ENCODE peak calls at places on chromosomes 3 and 15, in ten cellular contexts. Z is fibroblast of mammary gland, K is adrenal gland, M is lung, P is NB4, L is prostate gland, A is epithelial cell of esophagus, H is stomach, N is astrocyte of the spinal cord, O is cardiac fibroblast. T is an unnamed sample.

GRCh38 chr3:66409771-66410355 is 91.0 kb downstream of the LRIG1 start:
- DNase-seq in Z (no peak), K (no peak), M (no peak), P (no peak), L (no peak), A (no peak), H (no peak), N (no peak), O (no peak), T (no peak)

GRCh38 chr3:15284121-15284889 is 48.1 kb downstream of the SH3BP5 start:
- DNase-seq in Z (no peak), K (peak; percentile 86), M (no peak), P (peak; percentile 61), L (no peak), A (peak; percentile 33), H (no peak), N (no peak), O (peak; percentile 61), T (peak; percentile 40)

GRCh38 chr3:11306815-11307589 is 34.8 kb downstream of the ATG7 start:
- DNase-seq in Z (no peak), K (peak; percentile 39), M (no peak), P (peak; percentile 29), L (no peak), A (no peak), H (no peak), N (peak; percentile 37), O (peak; percentile 61), T (peak; percentile 58)

GRCh38 chr3:142866841-142867631 is 21.8 kb downstream of the PCOLCE2 start:
- DNase-seq in Z (no peak), K (no peak), M (no peak), P (peak; percentile 30), L (no peak), A (peak; percentile 93), H (peak; percentile 58), N (no peak), O (no peak), T (no peak)

GRCh38 chr3:4656059-4656458 is 162.9 kb downstream of the ITPR1 start:
- DNase-seq in Z (peak; percentile 76), K (peak; percentile 53), M (peak; percentile 49), P (peak; percentile 68), L (peak; percentile 46), A (peak; percentile 75), H (peak; percentile 69), N (peak; percentile 79), O (peak; percentile 83), T (peak; percentile 89)

GRCh38 chr3:40109641-40110490 is 199.6 kb upstream of the EIF1B start:
- DNase-seq in Z (peak; percentile 31), K (no peak), M (no peak), P (no peak), L (no peak), A (no peak), H (no peak), N (no peak), O (peak; percentile 19), T (no peak)

GRCh38 chr3:88057650-88058321 is 1.0 kb downstream of the CGGBP1 start:
- DNase-seq in Z (peak; percentile 36), K (no peak), M (no peak), P (no peak), L (no peak), A (peak; percentile 17), H (no peak), N (peak; percentile 50), O (peak; percentile 51), T (peak; percentile 46)

GRCh38 chr15:96337354-96337990 is 7.0 kb downstream of the NR2F2 start:
- DNase-seq in Z (peak; percentile 30), K (peak; percentile 28), M (no peak), P (no peak), L (no peak), A (no peak), H (no peak), N (peak; percentile 33), O (no peak), T (peak; percentile 33)

GRCh38 chr3:20197775-20198174 is 11.8 kb upstream of the SGO1 start:
- DNase-seq in Z (no peak), K (no peak), M (no peak), P (no peak), L (no peak), A (peak; percentile 58), H (no peak), N (no peak), O (no peak), T (no peak)

GRCh38 chr3:173398111-173398479 is 551 bp downstream of the NLGN1 start:
- DNase-seq in Z (peak; percentile 58), K (no peak), M (no peak), P (no peak), L (no peak), A (peak; percentile 16), H (no peak), N (no peak), O (peak; percentile 58), T (peak; percentile 60)

DNA sequence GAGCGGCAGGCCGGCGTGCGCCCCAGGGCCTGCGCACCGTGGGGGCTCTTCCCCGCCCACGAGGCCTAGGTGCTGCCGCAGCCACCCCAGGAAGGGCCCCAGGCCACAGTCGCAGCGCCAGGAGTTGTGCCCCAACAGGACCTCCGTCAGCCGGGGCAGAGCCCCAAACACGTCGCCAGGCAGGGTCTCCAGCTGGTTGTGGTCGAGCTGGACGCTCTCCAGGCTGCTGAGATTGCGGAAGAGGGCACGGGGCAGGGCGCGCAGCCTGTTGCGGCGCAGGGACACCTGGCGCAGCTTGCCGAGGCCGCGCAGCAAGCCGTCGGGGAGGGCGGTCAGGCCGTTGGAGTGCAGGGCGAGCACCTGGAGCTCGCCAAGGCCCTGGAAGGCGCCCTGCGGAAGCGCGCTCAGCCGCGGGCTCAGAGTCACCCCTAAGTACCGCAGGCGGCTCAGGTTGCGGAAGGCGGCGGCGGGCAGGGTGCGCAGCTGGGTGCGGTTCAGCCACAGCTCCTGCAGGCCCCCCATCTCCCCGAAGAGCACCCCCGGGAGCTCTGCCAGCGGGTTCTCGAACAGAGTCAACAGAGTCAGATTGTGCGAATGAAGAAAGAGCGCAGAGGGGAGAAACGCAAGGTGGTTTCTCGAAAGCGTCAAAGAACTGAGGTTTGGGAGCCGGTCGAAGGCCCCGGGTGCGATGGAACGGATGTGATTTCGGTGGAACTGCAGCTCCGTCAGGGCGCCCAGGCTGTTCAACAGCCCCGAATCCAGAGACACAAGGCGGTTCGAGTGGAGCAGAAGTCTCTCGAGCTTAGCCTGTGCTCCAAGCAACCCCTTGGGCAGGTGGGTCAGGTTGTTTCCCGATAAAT is 1.9 kb downstream of the GP5 start:
- DNase-seq in Z (no peak), K (no peak), M (no peak), P (peak; percentile 22), L (no peak), A (peak; percentile 64), H (no peak), N (peak; percentile 31), O (no peak), T (no peak)
- H3K4me3 ChIP-seq in Z (no peak overlapping the region), K (no peak overlapping the region), M (no peak overlapping the region), P (no peak overlapping the region), L (peak overlapping the region; percentile 3), A (no peak overlapping the region), H (peak overlapping the region; percentile 25), N (peak overlapping the region; percentile 2), O (no peak overlapping the region), T (no peak overlapping the region)

GRCh38 chr3:9099711-9100110 is 136.4 kb upstream of the RAD18 start:
- DNase-seq in Z (no peak), K (no peak), M (no peak), P (no peak), L (no peak), A (no peak), H (no peak), N (no peak), O (no peak), T (no peak)

GRCh38 chr3:9101286-9101685 is 138.0 kb upstream of the RAD18 start:
- DNase-seq in Z (no peak), K (no peak), M (no peak), P (no peak), L (no peak), A (no peak), H (no peak), N (no peak), O (no peak), T (no peak)

GRCh38 chr3:9102240-9102841 is 139.1 kb upstream of the RAD18 start:
- DNase-seq in Z (no peak), K (no peak), M (no peak), P (no peak), L (no peak), A (no peak), H (no peak), N (no peak), O (no peak), T (no peak)

GRCh38 chr3:9100132-9100894 is 137.0 kb upstream of the RAD18 start:
- DNase-seq in Z (no peak), K (no peak), M (no peak), P (no peak), L (no peak), A (no peak), H (no peak), N (no peak), O (no peak), T (no peak)

DNA sequence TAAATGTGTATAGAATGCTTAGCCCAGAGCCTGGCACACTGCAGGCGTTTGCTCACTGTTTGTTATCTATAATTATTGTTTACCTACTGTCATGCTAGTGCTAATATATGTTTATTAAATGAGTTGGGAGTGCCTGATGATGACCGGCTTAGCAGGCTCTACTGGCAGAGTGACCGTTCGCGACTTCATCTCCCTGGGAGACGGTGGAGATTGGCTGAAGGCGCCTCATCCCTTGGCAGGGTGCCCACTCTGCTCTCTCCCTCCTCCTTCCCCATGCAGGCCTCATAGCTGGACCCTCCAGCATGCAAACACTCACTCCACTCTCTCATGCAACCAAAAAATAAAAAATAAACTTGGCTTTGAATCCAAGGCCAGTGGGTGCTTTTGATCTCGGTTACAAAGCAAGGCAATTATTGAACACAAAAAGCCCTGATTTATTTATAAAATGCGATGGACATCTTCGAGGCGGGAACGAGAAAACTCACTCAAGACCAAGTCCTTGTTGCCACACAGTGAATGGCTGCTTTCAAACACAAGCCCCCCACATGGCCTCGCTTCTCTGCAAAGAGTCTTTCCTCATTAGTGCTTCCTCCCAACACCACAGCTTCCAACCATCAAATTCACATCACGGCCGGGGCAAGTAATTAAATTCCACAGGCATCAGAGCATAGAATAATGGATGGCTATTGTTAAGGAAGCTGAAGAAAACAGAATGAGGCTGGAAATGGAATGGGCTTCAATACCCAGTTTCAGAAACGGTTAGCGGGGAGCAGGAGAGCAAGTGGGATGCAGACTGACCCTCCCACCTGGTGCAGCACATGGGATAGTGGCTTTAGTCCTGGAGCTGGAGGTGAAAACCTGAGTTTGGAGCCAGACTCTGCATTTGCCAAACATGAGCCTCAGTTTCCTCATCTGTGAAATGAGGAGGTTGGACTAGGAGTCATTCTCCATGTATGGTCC is 135.7 kb upstream of the RAD18 start:
- DNase-seq in Z (no peak), K (peak; percentile 62), M (no peak), P (no peak), L (peak; percentile 38), A (peak; percentile 67), H (no peak), N (no peak), O (no peak), T (no peak)
- TF ChIP-seq CTCF in Z (no peak), K (no peak), M (no peak), P (no peak), L (no peak), A (no peak), H (no peak), N (no peak), O (no peak), T (no peak)

GRCh38 chr15:66895794-66896453 is 169.5 kb upstream of the SMAD3 start:
- DNase-seq in Z (no peak), K (peak; percentile 8), M (no peak), P (no peak), L (no peak), A (no peak), H (no peak), N (no peak), O (no peak), T (no peak)
- H3K4me3 ChIP-seq in Z (no peak overlapping the region), K (no peak overlapping the region), M (no peak overlapping the region), P (no peak overlapping the region), L (no peak overlapping the region), A (no peak overlapping the region), H (no peak overlapping the region), N (no peak overlapping the region), O (no peak overlapping the region), T (no peak overlapping the region)

GRCh38 chr15:92104069-92104468 is 250.6 kb downstream of the SLCO3A1 start:
- DNase-seq in Z (no peak), K (no peak), M (no peak), P (no peak), L (no peak), A (no peak), H (no peak), N (no peak), O (no peak), T (no peak)
- TF ChIP-seq CTCF in Z (no peak), K (no peak), M (no peak), P (no peak), L (no peak), A (no peak), H (no peak), N (no peak), O (no peak), T (no peak)